ENCODE peak calls at places on chromosomes 4 and X, in five cellular contexts. X is K562, F is SK-N-SH, D is H1, P is GM12878. Y is an unnamed sample.

GRCh38 chr4:41865306-41865980 is 69.8 kb upstream of the TMEM33 start:
- DNase-seq in X (no peak), F (no peak), D (peak), P (no peak), Y (peak)

GRCh38 chr4:35465096-35465495 is 779.2 kb downstream of the ARAP2 start:
- DNase-seq in X (no peak), F (no peak), D (no peak), P (no peak), Y (no peak)

GRCh38 chrX:22378296-22378695 is 105.6 kb downstream of the CBLL2 start:
- DNase-seq in X (no peak), F (no peak), D (no peak), P (no peak), Y (no peak)

GRCh38 chr4:122151982-122152698 is at the start of gene BLTP1:
- DNase-seq in X (peak), F (peak), D (peak), P (peak), Y (peak)

GRCh38 chr4:2868840-2869487 is 25.3 kb downstream of the ADD1 start:
- DNase-seq in X (no peak), F (no peak), D (no peak), P (no peak), Y (no peak)

GRCh38 chr4:177108708-177109107 is 201.0 kb upstream of the NEIL3 start:
- DNase-seq in X (no peak), F (no peak), D (no peak), P (no peak), Y (peak)

GRCh38 chr4:114077610-114078009 is 98.2 kb upstream of the ARSJ start:
- DNase-seq in X (no peak), F (no peak), D (no peak), P (no peak), Y (no peak)

GRCh38 chrX:45381366-45381765 is 180.7 kb upstream of the DIPK2B start:
- DNase-seq in X (no peak), F (no peak), D (no peak), P (no peak), Y (no peak)

GRCh38 chr4:56307423-56307822 is 79.9 kb downstream of the AASDH start:
- DNase-seq in X (no peak), F (no peak), D (no peak), P (no peak), Y (no peak)
- TF ChIP-seq JUND in X (no peak), F (no peak), D (no peak), P (no peak), Y (no peak)

GRCh38 chr4:56914336-56914735 is 6.6 kb downstream of the REST start:
- DNase-seq in X (no peak), F (no peak), D (no peak), P (no peak), Y (no peak)
- TF ChIP-seq JUND in X (no peak), F (no peak), D (no peak), P (no peak), Y (no peak)

GRCh38 chr4:76784237-76784636 is 113.7 kb downstream of the SOWAHB start:
- DNase-seq in X (no peak), F (no peak), D (no peak), P (no peak), Y (no peak)

GRCh38 chr4:76783836-76784235 is 114.1 kb downstream of the SOWAHB start:
- DNase-seq in X (no peak), F (no peak), D (no peak), P (no peak), Y (no peak)

GRCh38 chr4:76781698-76782595 is 116.0 kb downstream of the SOWAHB start:
- DNase-seq in X (no peak), F (no peak), D (no peak), P (peak), Y (no peak)

GRCh38 chr4:76780781-76781697 is 116.9 kb downstream of the SOWAHB start:
- DNase-seq in X (no peak), F (no peak), D (no peak), P (no peak), Y (no peak)

GRCh38 chr4:76782837-76783236 is 115.1 kb downstream of the SOWAHB start:
- DNase-seq in X (no peak), F (no peak), D (no peak), P (no peak), Y (no peak)
- TF ChIP-seq JUND in X (no peak), F (peak), D (no peak), P (no peak), Y (no peak)

GRCh38 chr4:128574706-128575105 is 234.8 kb upstream of the JADE1 start:
- DNase-seq in X (peak), F (peak), D (peak), P (peak), Y (no peak)
- TF ChIP-seq JUND in X (no peak), F (no peak), D (peak), P (no peak), Y (no peak)

GRCh38 chr4:65175585-65175984 is 494.7 kb downstream of the EPHA5 start:
- DNase-seq in X (no peak), F (no peak), D (no peak), P (no peak), Y (no peak)

GRCh38 chr4:65167719-65168118 is 502.6 kb downstream of the EPHA5 start:
- DNase-seq in X (no peak), F (no peak), D (no peak), P (no peak), Y (no peak)

DNA sequence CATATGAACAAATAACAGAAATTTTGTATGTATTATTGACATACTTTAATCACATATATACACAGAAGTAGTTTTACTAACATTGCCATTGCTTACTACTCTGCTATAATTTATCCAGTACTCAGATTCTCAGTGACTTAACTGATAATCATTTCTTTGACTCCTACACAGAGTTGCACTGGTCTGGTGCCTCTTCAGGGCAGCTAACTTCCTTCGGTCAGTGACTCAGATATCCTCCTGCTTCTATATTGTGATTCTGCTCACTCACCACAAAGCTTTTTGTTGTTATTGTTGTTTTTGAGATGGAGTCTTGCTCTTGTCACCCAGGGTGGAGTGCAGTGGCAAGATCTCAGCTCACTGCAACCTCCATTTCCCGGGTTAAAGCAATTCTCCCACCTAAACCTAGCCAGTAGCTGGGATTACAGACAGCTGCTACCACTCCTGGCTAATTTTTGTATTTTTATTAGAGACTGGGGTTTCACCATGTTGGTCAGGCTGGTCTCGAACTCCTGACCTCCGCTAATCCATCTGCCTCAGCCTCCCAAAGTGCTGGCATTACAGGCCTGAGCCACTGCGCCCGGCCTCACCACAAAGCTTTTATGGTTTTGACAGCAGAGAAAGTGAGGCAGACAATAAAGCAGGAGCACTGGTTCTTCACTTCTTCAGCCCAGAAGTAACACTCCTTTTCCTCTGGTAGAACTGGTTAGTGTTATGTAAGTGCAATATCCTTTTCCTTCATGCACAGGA is 499.3 kb downstream of the EPHA5 start:
- DNase-seq in X (no peak), F (no peak), D (no peak), P (no peak), Y (no peak)
- TF ChIP-seq JUND in X (no peak), F (no peak), D (no peak), P (no peak), Y (no peak)

GRCh38 chr4:55868691-55869090 is 15.2 kb downstream of the EXOC1 start:
- DNase-seq in X (no peak), F (no peak), D (no peak), P (no peak), Y (no peak)

GRCh38 chr4:55866290-55866907 is 13.0 kb downstream of the EXOC1 start:
- DNase-seq in X (peak), F (no peak), D (no peak), P (peak), Y (no peak)

GRCh38 chr4:55866973-55867574 is 13.6 kb downstream of the EXOC1 start:
- DNase-seq in X (peak), F (peak), D (no peak), P (peak), Y (peak)

GRCh38 chr4:55864577-55865223 is 11.3 kb downstream of the EXOC1 start:
- DNase-seq in X (no peak), F (no peak), D (no peak), P (no peak), Y (no peak)

DNA sequence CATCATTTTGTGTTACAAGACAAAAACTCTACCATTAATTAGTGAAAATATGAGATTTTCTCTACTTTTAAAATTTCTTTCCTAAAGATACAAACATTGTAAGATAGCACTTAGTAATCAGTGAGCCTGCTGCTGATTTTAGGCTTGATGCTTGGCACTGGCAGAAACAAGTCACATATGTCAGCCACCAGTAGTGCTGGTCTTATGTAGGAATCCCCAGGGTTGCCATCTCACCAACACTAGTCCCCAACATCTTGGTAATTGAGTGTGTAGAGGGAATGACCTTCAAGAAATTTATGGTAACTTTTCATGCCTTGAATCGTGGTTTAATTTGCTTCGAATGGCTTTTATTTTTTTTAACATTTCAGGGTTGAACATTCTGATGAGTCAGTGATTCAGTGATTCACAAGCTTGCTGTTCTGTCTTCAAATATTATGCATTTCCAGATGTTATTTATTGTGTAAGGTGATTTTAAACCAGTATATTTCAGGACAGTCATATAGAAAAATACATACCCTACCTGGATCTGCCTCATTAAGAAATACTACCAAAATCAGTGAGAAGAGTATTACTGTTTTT is 11.9 kb downstream of the EXOC1 start:
- DNase-seq in X (no peak), F (no peak), D (no peak), P (no peak), Y (no peak)
- TF ChIP-seq JUND in X (no peak), F (peak), D (no peak), P (no peak), Y (no peak)

DNA sequence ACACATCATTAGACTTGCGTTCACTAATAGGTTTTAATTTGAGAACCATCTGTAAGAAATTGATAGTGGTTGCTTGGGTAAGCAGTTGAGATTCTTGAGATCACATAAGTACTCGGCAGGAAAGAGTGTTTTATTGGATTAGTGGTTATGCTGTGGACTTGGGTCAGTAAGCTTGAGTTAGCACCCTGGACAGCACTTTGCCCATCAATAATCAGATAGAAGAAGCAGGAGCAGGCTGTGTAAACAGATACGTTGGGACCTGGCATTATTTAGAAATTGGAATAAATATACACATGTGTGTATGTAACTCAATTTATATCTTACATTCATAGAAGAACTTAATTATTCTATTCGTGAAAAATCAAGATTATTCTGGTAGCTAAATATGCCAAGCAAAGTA is 357.5 kb upstream of the SMIM31 start:
- DNase-seq in X (no peak), F (no peak), D (no peak), P (no peak), Y (peak)
- TF ChIP-seq JUND in X (no peak), F (no peak), D (no peak), P (no peak), Y (no peak)

GRCh38 chr4:7146764-7147071 is 45.6 kb upstream of the SORCS2 start:
- DNase-seq in X (no peak), F (no peak), D (no peak), P (no peak), Y (no peak)
- TF ChIP-seq JUND in X (no peak), F (no peak), D (no peak), P (no peak), Y (no peak)

DNA sequence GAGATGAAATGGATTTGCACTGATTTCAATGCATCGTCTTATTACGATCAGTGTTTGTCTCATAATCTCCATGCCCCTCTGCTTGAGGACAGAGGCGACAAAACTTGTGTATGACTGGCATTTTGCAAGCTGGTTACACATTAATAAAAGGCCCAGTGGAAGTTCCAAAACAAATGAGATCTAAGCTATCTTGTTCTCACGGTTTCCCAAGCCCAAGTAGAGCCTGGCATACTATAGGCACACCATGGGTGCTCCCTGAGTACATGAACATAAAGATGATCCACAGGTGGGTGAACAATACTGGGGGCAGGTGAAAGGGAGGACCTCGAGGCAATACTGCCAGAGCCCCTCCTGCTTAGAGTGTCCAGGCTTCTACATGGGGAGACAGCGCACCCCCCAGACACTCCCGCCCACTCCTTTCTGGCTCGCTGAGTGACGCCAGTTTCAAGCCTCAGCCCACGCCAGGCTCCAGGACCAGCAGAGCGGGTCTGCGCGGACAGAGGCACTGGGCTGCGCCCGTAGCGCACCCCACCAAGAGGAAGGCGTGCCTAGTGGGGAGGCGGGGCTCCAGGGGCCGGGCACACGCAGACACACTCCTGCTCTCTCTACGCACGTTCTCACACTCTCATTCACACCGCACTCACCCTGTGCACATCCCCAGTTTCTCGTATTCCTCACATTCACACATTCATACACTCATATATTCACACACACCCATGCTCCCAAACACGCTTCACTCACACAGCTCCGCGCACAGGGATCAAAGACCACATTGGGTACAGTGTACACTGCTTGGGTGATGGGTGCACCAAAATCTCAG is 8.9 kb upstream of the GSX2 start:
- DNase-seq in X (peak), F (peak), D (no peak), P (no peak), Y (peak)
- TF ChIP-seq JUND in X (no peak), F (no peak), D (no peak), P (no peak), Y (no peak)

DNA sequence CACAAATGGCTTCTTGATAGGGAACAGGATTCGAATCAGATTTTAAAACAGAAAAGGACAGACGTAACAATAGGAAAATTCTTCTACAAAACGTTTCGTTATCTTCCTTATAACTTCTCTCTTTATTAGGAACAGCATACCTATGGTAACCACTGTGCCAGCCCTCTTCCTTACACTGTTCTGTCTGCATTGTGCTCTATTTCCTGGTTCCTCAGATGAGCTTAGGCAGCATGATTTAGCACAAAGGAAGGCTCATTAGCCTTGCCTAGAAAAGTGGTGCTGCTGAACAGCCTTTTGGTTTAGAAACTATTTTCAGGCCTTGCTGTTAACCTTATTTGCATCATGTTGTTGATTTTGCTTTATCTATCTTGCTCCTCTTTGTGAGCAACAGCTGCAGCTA is 70.0 kb upstream of the NRK start:
- DNase-seq in X (no peak), F (no peak), D (no peak), P (no peak), Y (no peak)
- TF ChIP-seq JUND in X (no peak), F (no peak), D (no peak), P (no peak), Y (no peak)